ENCODE peak calls at places on chromosomes 12 and 14, in four cellular contexts. Q is HAP-1; H is CD4-positive, alpha-beta memory T cell; S is lung. P is an unnamed sample. For H3K27me3, the result is how much of the 10 kb centered on the place peaks cover.

GRCh38 chr14:104685216-104685997 is 4.0 kb upstream of the INF2 start:
- DNase-seq in Q (no peak), H (no peak), S (no peak), P (no peak)

GRCh38 chr12:106015646-106016045 is 123.1 kb downstream of the NUAK1 start:
- DNase-seq in Q (no peak), H (no peak), S (no peak), P (no peak)

GRCh38 chr14:94681300-94682060 is 69.3 kb downstream of the SERPINA3 start:
- DNase-seq in Q (peak), H (no peak), S (no peak), P (peak)

GRCh38 chr14:77014004-77014604 is 14.4 kb downstream of the IRF2BPL start:
- DNase-seq in Q (peak), H (no peak), S (no peak), P (peak)

GRCh38 chr12:1606021-1606622 is 11.7 kb upstream of the FBXL14 start:
- DNase-seq in Q (peak), H (no peak), S (peak), P (peak)

GRCh38 chr12:84506317-84506716 is 406.3 kb downstream of the SLC6A15 start:
- DNase-seq in Q (no peak), H (no peak), S (no peak), P (no peak)

GRCh38 chr12:101794574-101794973 is 36.2 kb downstream of the GNPTAB start:
- DNase-seq in Q (no peak), H (no peak), S (no peak), P (no peak)

GRCh38 chr12:74144396-74144795 is 393.2 kb upstream of the ATXN7L3B start:
- DNase-seq in Q (no peak), H (no peak), S (no peak), P (no peak)

GRCh38 chr12:2678416-2678815 is 116.4 kb upstream of the FKBP4 start:
- DNase-seq in Q (no peak), H (no peak), S (no peak), P (no peak)

GRCh38 chr14:96240641-96241040 is 15.4 kb upstream of the BDKRB1 start:
- DNase-seq in Q (no peak), H (no peak), S (no peak), P (no peak)

GRCh38 chr12:116582610-116583009 is 23.4 kb downstream of the MAP1LC3B2 start:
- DNase-seq in Q (no peak), H (no peak), S (peak), P (no peak)

GRCh38 chr12:110694330-110694891 is 5.5 kb upstream of the HVCN1 start:
- DNase-seq in Q (no peak), H (no peak), S (no peak), P (no peak)

GRCh38 chr12:72547593-72547992 is 275.4 kb downstream of the TRHDE start:
- DNase-seq in Q (no peak), H (no peak), S (no peak), P (no peak)

GRCh38 chr14:97924922-97925613 is 1127.9 kb downstream of the VRK1 start:
- DNase-seq in Q (no peak), H (no peak), S (no peak), P (no peak)

GRCh38 chr12:88418856-88419497 is 161.3 kb downstream of the KITLG start:
- DNase-seq in Q (no peak), H (no peak), S (no peak), P (no peak)

GRCh38 chr12:65462506-65462905 is 184.0 kb downstream of the MSRB3 start:
- DNase-seq in Q (no peak), H (no peak), S (no peak), P (no peak)

GRCh38 chr14:58428011-58428807 is 690 bp downstream of the KIAA0586 start:
- DNase-seq in Q (peak), H (peak), S (no peak), P (no peak)

GRCh38 chr12:12586879-12587675 is 24.4 kb upstream of the DUSP16 start:
- DNase-seq in Q (no peak), H (no peak), S (no peak), P (peak)

GRCh38 chr12:92928431-92928961 is 599 bp downstream of the EEA1 start:
- DNase-seq in Q (peak), H (peak), S (peak), P (peak)

GRCh38 chr12:106138279-106138645 is 492 bp downstream of the NUAK1 start:
- DNase-seq in Q (peak), H (no peak), S (no peak), P (no peak)

GRCh38 chr14:29242755-29243340 is 476.3 kb downstream of the FOXG1 start:
- DNase-seq in Q (no peak), H (no peak), S (no peak), P (no peak)

GRCh38 chr14:78254911-78255431 is 84.8 kb downstream of the NRXN3 start:
- DNase-seq in Q (no peak), H (no peak), S (no peak), P (no peak)

DNA sequence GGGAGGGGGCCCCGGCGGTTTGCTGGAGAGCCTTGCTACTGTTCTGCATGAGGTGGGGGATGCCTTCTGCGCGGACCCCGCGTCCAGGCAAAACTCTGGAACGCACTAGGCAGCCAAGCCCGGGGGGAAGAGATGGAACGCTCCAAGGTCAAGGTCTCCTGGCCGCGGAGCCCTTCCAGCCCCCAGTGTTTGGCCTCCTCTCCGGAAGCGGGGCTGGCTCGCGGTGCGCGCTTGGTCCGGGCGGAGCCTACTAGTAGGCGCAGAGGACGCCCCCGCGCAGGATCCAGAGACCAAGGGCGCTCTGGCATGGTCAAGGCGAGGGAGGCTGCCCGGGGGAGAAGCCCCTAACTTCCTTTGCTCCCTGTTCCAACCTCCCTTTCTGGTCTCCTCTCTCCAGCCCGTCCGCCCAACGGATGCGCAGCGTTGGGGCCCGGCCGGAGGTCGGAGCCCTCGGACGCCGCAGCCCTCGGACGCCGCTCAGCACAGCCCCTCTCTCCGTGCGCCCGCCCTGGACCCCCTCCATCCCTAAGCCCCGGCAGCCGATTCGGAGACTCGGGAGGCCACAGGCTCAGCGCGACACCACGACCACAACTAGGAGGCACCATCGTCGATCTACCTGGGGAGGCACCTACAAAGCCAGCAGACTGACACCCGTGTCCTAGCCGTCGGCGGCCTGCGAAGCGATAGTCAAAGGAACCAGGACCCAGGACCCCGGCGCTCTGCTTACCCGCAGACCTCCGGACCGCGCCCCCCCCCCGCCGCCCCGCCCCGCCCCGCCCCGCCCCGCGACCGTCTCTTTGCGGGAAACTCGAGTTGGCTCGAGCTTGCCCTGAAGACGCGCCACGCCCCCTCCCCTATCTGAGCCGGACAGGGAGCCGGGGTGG is 587 bp upstream of the KCNK13 start:
- DNase-seq in Q (peak), H (no peak), S (no peak), P (no peak)
- H3K27me3 ChIP-seq in Q (under half), H (under half), S (under half), P (under half)

DNA sequence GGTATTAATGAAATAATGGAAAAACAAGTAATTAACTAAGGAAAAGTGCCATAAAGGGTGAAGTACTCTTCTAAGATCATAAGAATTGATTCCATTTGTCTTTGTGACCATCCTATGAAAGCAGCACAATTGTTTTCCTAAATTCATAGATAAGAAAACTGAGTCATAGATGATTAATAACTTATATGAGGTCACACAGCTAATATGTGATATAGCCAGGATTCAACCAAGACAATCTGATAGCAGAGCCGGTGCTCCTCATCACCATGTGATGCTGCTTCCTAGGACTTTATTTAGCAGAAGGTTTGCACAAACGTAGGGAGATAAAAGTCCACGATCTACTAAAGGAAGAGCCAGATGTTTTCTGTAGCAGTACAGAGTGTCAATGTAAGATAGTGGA is 181.5 kb upstream of the SYT1 start:
- DNase-seq in Q (no peak), H (no peak), S (no peak), P (no peak)
- H3K27me3 ChIP-seq in Q (under half), H (under half), S (under half), P (under half)

GRCh38 chr12:6552140-6552551 is 3.7 kb downstream of the IFFO1 start:
- DNase-seq in Q (no peak), H (no peak), S (no peak), P (no peak)

GRCh38 chr12:6553051-6553868 is 2.6 kb downstream of the IFFO1 start:
- DNase-seq in Q (no peak), H (no peak), S (no peak), P (no peak)

GRCh38 chr12:6550294-6551062 is 5.4 kb downstream of the IFFO1 start:
- DNase-seq in Q (no peak), H (no peak), S (no peak), P (no peak)

GRCh38 chr12:6551063-6551461 is 4.8 kb downstream of the IFFO1 start:
- DNase-seq in Q (no peak), H (no peak), S (no peak), P (peak)

GRCh38 chr12:6551496-6552139 is 4.2 kb downstream of the IFFO1 start:
- DNase-seq in Q (no peak), H (no peak), S (no peak), P (no peak)
- H3K27me3 ChIP-seq in Q (under half), H (under half), S (under half), P (under half)

DNA sequence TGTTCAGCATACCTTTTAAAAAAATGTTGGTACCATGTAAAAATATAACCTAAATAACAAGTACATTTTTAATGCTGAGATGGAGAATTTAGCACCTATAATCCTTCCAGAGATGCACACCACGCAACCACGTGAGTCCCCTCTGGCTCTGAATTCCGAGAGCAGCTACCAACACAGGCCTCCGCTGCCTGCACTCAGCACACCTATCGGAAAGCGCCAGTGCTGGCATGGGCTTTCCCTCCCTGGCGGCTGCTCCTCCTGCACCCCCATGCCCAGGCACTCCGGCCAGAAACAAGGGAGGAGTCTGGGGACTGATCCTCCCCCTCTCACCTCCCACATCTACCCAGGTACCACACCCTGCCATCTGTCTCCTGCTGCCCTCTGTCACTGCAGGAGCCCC is 47.0 kb downstream of the ITPK1 start:
- DNase-seq in Q (no peak), H (no peak), S (no peak), P (no peak)
- H3K27me3 ChIP-seq in Q (under half), H (under half), S (under half), P (under half)

GRCh38 chr14:103055693-103056092 is 1.7 kb downstream of the CDC42BPB start:
- DNase-seq in Q (no peak), H (no peak), S (no peak), P (no peak)

GRCh38 chr14:103056322-103057027 is 874 bp downstream of the CDC42BPB start:
- DNase-seq in Q (peak), H (no peak), S (peak), P (no peak)

GRCh38 chr14:103057028-103057371 is 349 bp downstream of the CDC42BPB start:
- DNase-seq in Q (peak), H (no peak), S (no peak), P (no peak)

GRCh38 chr14:103050935-103051334 is 6.4 kb downstream of the CDC42BPB start:
- DNase-seq in Q (no peak), H (no peak), S (no peak), P (no peak)

DNA sequence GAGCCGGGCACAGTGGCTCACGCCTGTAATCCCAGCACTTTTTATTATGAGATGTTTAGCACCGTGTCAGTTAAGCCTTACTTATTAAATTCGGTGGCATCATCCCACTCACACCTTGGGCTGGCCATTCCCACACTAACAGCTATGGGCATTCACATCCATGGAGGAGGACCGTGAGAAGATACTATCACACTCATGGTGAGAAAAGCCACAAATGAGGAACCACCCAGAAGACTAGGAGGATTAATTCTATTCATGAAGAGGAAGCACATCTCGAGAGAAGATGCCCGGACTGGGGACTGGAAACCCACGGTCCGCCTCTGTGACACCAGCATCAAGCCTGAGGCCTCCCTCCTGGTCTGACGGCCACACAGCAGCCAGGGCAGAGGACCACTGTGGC is 4.9 kb downstream of the CDC42BPB start:
- DNase-seq in Q (no peak), H (no peak), S (no peak), P (no peak)
- H3K27me3 ChIP-seq in Q (under half), H (under half), S (under half), P (under half)

GRCh38 chr14:22410497-22410896 is 178.5 kb downstream of the DAD1 start:
- DNase-seq in Q (no peak), H (no peak), S (no peak), P (no peak)
- H3K27me3 ChIP-seq in Q (under half), H (under half), S (under half), P (under half)

GRCh38 chr12:113075137-113075683 is 18.7 kb downstream of the DTX1 start:
- DNase-seq in Q (no peak), H (no peak), S (no peak), P (no peak)
- H3K27me3 ChIP-seq in Q (under half), H (under half), S (under half), P (under half)

GRCh38 chr14:64696355-64696844 is 7.8 kb upstream of the PLEKHG3 start:
- DNase-seq in Q (no peak), H (peak), S (no peak), P (no peak)
- H3K27me3 ChIP-seq in Q (under half), H (under half), S (under half), P (under half)

DNA sequence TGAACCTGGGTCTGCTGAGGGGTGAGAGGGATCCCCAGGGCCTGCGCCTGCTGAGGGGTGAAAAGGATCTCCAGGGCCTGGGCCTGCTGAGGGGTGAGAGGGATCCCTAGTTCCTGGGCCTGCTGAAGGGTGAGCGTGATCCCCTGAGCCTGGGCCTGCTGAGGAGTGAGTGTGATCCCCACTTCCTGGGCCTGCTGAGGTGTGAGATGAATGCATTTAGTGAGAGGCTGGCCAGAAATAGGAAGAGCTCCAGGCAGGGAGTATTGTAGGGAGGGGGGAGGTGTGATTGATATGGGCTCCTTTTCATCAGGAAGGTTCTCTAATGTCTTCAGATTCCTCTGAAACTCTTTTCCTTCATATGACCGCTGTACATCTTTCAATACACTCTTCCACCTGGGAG is 43.0 kb downstream of the FAM186A start:
- DNase-seq in Q (no peak), H (no peak), S (no peak), P (no peak)
- H3K27me3 ChIP-seq in Q (under half), H (under half), S (under half), P (under half)

P was measured in prostate gland.